ENCODE peak calls at places on chromosomes 4 and X, in six cellular contexts. D, B, U, W, Y and F are unnamed samples.

GRCh38 chr4:183541081-183542045 is 36.5 kb downstream of the ING2 start:
- DNase-seq in B (no peak), W (no peak), Y (peak; percentile 8), D (no peak), U (peak; percentile 49), F (no peak)

GRCh38 chr4:173333658-173334084 is 487 bp downstream of the HMGB2 start:
- DNase-seq in Y (no peak), U (peak; percentile 70), B (peak; percentile 59), D (peak; percentile 2), W (peak; percentile 63), F (no peak)

GRCh38 chrX:125205084-125205917 is 114.4 kb upstream of the TEX13C start:
- DNase-seq in W (no peak), B (peak; percentile 24), Y (no peak), D (no peak), U (peak; percentile 74), F (peak; percentile 81)

GRCh38 chr4:90142091-90142490 is 14.9 kb downstream of the CCSER1 start:
- DNase-seq in B (no peak), U (no peak), D (no peak), W (no peak), Y (no peak), F (no peak)

GRCh38 chr4:54588404-54588803 is 69.4 kb upstream of the KIT start:
- DNase-seq in U (no peak), D (no peak), W (no peak), B (no peak), Y (no peak), F (no peak)

GRCh38 chr4:82753238-82753637 is 45.4 kb downstream of the SCD5 start:
- DNase-seq in B (no peak), W (no peak), Y (no peak), D (no peak), U (peak; percentile 41), F (no peak)

GRCh38 chr4:337932-338758 is 531 bp downstream of the ZNF141 start:
- DNase-seq in W (no peak), U (peak; percentile 56), Y (no peak), D (no peak), B (peak; percentile 5), F (no peak)

GRCh38 chr4:5051210-5051691 is at the start of gene STK32B:
- DNase-seq in Y (peak; percentile 41), D (no peak), W (peak; percentile 64), B (peak; percentile 56), U (peak; percentile 61), F (peak; percentile 73)

GRCh38 chrX:20026278-20026677 is 35.4 kb upstream of the BCLAF3 start:
- DNase-seq in U (no peak), D (peak; percentile 50), B (no peak), Y (peak; percentile 1), W (no peak), F (no peak)

GRCh38 chr4:3822230-3822947 is 56.2 kb downstream of the ADRA2C start:
- DNase-seq in B (no peak), U (no peak), W (no peak), Y (no peak), D (peak; percentile 15), F (no peak)

GRCh38 chr4:169270156-169270809 is 473 bp downstream of the SH3RF1 start:
- DNase-seq in B (peak; percentile 68), D (no peak), Y (no peak), U (peak; percentile 65), W (no peak), F (peak; percentile 89)

GRCh38 chr4:169351860-169352259 is 81.1 kb upstream of the SH3RF1 start:
- DNase-seq in U (no peak), Y (no peak), D (no peak), B (peak; percentile 60), W (no peak), F (no peak)

GRCh38 chrX:42195506-42195905 is 272.2 kb upstream of the CASK start:
- DNase-seq in D (no peak), Y (no peak), U (peak; percentile 23), B (no peak), W (no peak), F (no peak)

GRCh38 chrX:74492720-74493201 is 71.5 kb downstream of the SLC16A2 start:
- DNase-seq in Y (no peak), U (peak; percentile 27), W (no peak), D (no peak), B (no peak), F (no peak)

GRCh38 chr4:7540216-7540615 is 105.5 kb upstream of the PSAPL1 start:
- DNase-seq in U (no peak), B (no peak), W (no peak), Y (no peak), D (no peak), F (no peak)

GRCh38 chrX:15343075-15343476 is 7.8 kb upstream of the PIGA start:
- DNase-seq in Y (no peak), W (no peak), U (no peak), B (no peak), D (no peak), F (no peak)

GRCh38 chrX:15350329-15350996 is 15.1 kb upstream of the PIGA start:
- DNase-seq in B (no peak), D (no peak), Y (no peak), W (no peak), U (no peak), F (no peak)

GRCh38 chrX:15344106-15344505 is 8.8 kb upstream of the PIGA start:
- DNase-seq in U (no peak), W (no peak), B (no peak), Y (no peak), D (no peak), F (no peak)

GRCh38 chrX:15349046-15349445 is 13.7 kb upstream of the PIGA start:
- DNase-seq in D (peak; percentile 55), W (peak; percentile 52), Y (peak; percentile 53), U (peak; percentile 83), B (peak; percentile 32), F (no peak)
- TF ChIP-seq CTCF in D (peak; percentile 63), W (peak; percentile 12), Y (peak; percentile 52), U (peak; percentile 39), B (peak; percentile 51), F (no peak)

GRCh38 chrX:47648376-47648775 is 2.0 kb downstream of the ELK1 start:
- DNase-seq in B (no peak), D (no peak), W (no peak), U (no peak), Y (no peak), F (peak; percentile 17)
- H3K4me3 ChIP-seq in B (no peak overlapping the region), D (no peak overlapping the region), W (peak overlapping the region; percentile 8), U (no peak overlapping the region), Y (peak overlapping the region; percentile 76), F (no peak overlapping the region)

DNA sequence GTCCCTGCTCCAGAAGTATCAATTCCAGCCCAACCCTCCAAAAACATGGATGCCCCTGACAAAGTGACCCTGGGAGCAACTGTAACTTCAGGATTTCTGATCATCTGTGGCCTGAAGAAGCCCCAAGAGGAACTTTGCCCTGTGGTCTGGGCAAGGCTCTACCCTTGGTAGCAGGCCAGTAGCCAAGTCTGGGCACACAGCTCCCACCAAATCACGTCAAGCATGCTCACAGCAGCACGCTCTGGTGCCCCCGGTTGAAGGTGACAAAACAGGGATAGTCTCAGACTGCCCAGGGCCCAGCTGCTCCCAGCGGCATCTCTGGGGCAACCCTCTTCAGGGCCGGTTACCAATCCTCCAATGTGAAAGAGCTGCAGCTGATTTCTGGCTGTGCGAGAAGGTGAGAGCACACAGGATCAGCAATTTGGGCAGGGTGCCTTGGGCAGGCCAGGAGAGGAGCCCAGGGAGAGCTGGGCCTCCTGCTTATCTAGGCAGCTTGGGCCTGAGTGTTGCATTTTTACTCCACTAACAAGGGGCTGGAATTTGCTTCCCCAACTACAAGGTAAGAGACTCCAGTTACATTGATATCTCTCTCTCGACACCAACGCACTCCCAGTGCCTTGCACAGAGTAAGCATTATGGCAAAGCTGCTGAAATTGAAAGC is 418.1 kb downstream of the BCOR start:
- DNase-seq in B (no peak), U (peak; percentile 60), D (no peak), W (no peak), Y (no peak), F (no peak)
- H3K27ac ChIP-seq in B (no peak overlapping the region), U (peak overlapping the region; percentile 55), D (no peak overlapping the region), W (no peak overlapping the region), Y (no peak overlapping the region), F (no peak overlapping the region)

GRCh38 chr4:87848622-87849351 is 16.0 kb downstream of the MEPE start:
- DNase-seq in W (no peak), U (peak; percentile 64), B (peak; percentile 56), Y (peak; percentile 11), D (peak; percentile 47), F (no peak)
- TF ChIP-seq CTCF in W (peak; percentile 54), U (peak; percentile 64), B (peak; percentile 60), Y (peak; percentile 65), D (peak; percentile 79), F (peak; percentile 60)

GRCh38 chrX:49166914-49167739 is 4.6 kb downstream of the MAGIX start:
- DNase-seq in D (no peak), Y (no peak), W (no peak), B (peak; percentile 72), U (peak; percentile 53), F (peak; percentile 95)
- H3K4me3 ChIP-seq in D (no peak overlapping the region), Y (peak overlapping the region; percentile 35), W (peak overlapping the region; percentile 60), B (peak overlapping the region; percentile 51), U (no peak overlapping the region), F (peak overlapping the region; percentile 67)

DNA sequence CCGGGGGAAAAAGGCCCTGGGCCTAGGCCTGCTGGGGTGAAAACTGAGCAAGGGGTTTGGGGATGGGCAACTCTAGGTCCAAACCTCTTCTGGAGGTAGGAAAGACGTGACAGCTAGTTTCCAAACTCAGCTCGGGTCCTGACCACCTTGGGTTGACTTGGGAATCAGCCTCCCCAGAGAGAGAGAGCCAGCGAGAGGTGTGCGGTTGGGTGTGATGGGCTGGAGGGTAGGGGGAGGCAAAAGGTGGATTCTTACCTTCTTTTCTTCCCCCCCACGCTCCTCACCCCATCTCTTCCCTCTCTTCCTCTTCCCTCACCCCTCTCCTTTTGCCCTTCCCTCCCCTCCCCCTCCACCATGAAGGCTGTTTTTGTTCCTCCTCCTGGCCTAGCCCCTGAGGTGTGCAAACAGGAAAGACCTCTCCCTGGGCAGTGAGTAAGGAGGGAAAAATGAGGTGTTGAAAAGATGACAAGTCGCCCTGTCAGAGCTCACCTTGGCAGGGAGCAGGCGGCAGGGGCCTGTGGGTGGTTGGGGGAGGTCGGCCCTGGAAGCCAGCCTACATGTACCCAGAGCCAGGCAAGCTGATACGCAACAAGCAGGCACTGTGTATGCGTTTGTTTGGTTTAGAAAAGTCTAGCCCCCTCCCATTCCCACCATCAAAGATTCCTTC is 14.8 kb downstream of the PJA1 start:
- DNase-seq in U (no peak), D (peak; percentile 30), W (no peak), B (no peak), Y (no peak), F (no peak)
- H3K27ac ChIP-seq in U (peak overlapping the region; percentile 9), D (no peak overlapping the region), W (no peak overlapping the region), B (no peak overlapping the region), Y (no peak overlapping the region), F (no peak overlapping the region)